ENCODE peak calls at places on chromosomes 7 and 10, in seven cellular contexts. S is stomach, T is SK-N-SH, I is HepG2, L is transverse colon, P is GM12891, K is Panc1. J is an unnamed sample.

GRCh38 chr7:108570146-108570755 is 577 bp downstream of the DNAJB9 start:
- DNase-seq in P (peak; percentile 5), T (peak; percentile 64), S (peak; percentile 55), L (peak; percentile 70), K (no peak), I (peak; percentile 44), J (no peak)

GRCh38 chr7:101608772-101609713 is 20.1 kb downstream of the MYL10 start:
- DNase-seq in S (peak; percentile 91), T (no peak), K (no peak), L (peak; percentile 78), I (no peak), P (no peak), J (no peak)

GRCh38 chr7:92781117-92781720 is 55.2 kb downstream of the CDK6 start:
- DNase-seq in P (no peak), K (no peak), L (no peak), S (no peak), I (peak; percentile 63), T (peak; percentile 54), J (no peak)

GRCh38 chr7:26555971-26556830 is 264.5 kb downstream of the SNX10 start:
- DNase-seq in L (no peak), I (no peak), T (peak; percentile 39), S (no peak), P (no peak), K (no peak), J (no peak)

GRCh38 chr7:119761776-119762175 is 511.2 kb upstream of the KCND2 start:
- DNase-seq in P (no peak), T (no peak), K (no peak), I (no peak), L (no peak), S (no peak), J (no peak)

GRCh38 chr10:101011517-101012423 is 12.2 kb downstream of the LZTS2 start:
- DNase-seq in T (peak; percentile 58), L (no peak), I (peak; percentile 73), K (no peak), S (peak; percentile 66), P (no peak), J (no peak)

GRCh38 chr7:43039346-43039745 is 73.1 kb upstream of the HECW1 start:
- DNase-seq in T (no peak), S (no peak), L (no peak), K (no peak), P (no peak), I (no peak), J (no peak)

GRCh38 chr7:131161103-131161502 is 166.6 kb upstream of the MKLN1 start:
- DNase-seq in I (no peak), S (no peak), T (no peak), K (no peak), P (no peak), L (no peak), J (no peak)

GRCh38 chr10:121406823-121407545 is 191.3 kb downstream of the FGFR2 start:
- DNase-seq in L (no peak), P (no peak), T (no peak), I (no peak), S (no peak), K (no peak), J (peak; percentile 66)

GRCh38 chr10:70803768-70804423 is 11.9 kb upstream of the SGPL1 start:
- DNase-seq in I (no peak), L (no peak), S (peak; percentile 38), T (no peak), K (no peak), P (no peak), J (peak; percentile 78)

GRCh38 chr10:70508912-70509366 is 30.4 kb downstream of the PALD1 start:
- DNase-seq in I (no peak), S (peak; percentile 31), L (peak; percentile 50), K (no peak), T (peak; percentile 60), P (no peak), J (no peak)

GRCh38 chr7:1889556-1890181 is 219.6 kb downstream of the ELFN1 start:
- DNase-seq in T (no peak), L (no peak), P (no peak), K (no peak), I (no peak), S (no peak), J (no peak)

GRCh38 chr7:95365151-95365550 is 31.0 kb downstream of the PON3 start:
- DNase-seq in K (no peak), P (no peak), S (no peak), I (peak; percentile 10), T (no peak), L (no peak), J (no peak)

GRCh38 chr7:85866540-85866939 is 679.7 kb upstream of the SEMA3D start:
- DNase-seq in I (no peak), K (no peak), L (no peak), S (no peak), P (no peak), T (no peak), J (no peak)

GRCh38 chr7:26365077-26365896 is 73.6 kb downstream of the SNX10 start:
- DNase-seq in I (peak; percentile 65), T (peak; percentile 60), L (peak; percentile 57), K (peak; percentile 69), P (no peak), S (peak; percentile 41), J (no peak)

GRCh38 chr10:1050555-1050954 is 1.6 kb upstream of the IDI1 start:
- DNase-seq in L (peak; percentile 57), P (no peak), S (no peak), T (no peak), I (peak; percentile 75), K (no peak), J (no peak)

GRCh38 chr10:50216894-50217293 is 34.4 kb downstream of the ASAH2 start:
- DNase-seq in L (no peak), K (no peak), T (no peak), P (no peak), I (peak; percentile 46), S (no peak), J (no peak)

GRCh38 chr10:52644678-52645434 is 127.7 kb downstream of the MBL2 start:
- DNase-seq in L (peak; percentile 22), T (peak; percentile 25), I (peak; percentile 48), P (no peak), K (peak; percentile 28), S (peak; percentile 40), J (no peak)

GRCh38 chr7:152424348-152425108 is 11.3 kb downstream of the KMT2C start:
- DNase-seq in I (no peak), T (no peak), L (no peak), S (no peak), K (no peak), P (no peak), J (no peak)

GRCh38 chr10:71302874-71303568 is 16.0 kb upstream of the SLC29A3 start:
- DNase-seq in S (no peak), K (peak; percentile 24), T (peak; percentile 61), L (no peak), P (peak; percentile 53), I (peak; percentile 65), J (no peak)

GRCh38 chr7:37218956-37219355 is 229.7 kb downstream of the ELMO1 start:
- DNase-seq in L (no peak), T (no peak), P (no peak), S (no peak), K (no peak), I (no peak), J (no peak)

GRCh38 chr7:118087121-118087520 is 96.8 kb upstream of the LSM8 start:
- DNase-seq in P (no peak), I (no peak), K (no peak), S (no peak), T (no peak), L (no peak), J (no peak)

GRCh38 chr7:70417061-70417655 is 714.8 kb upstream of the GALNT17 start:
- DNase-seq in L (no peak), P (no peak), I (no peak), K (no peak), S (no peak), T (peak; percentile 41), J (no peak)

GRCh38 chr7:32069251-32069650 is 956 bp downstream of the PDE1C start:
- DNase-seq in L (no peak), P (no peak), T (no peak), I (no peak), S (no peak), K (no peak), J (no peak)

GRCh38 chr7:92567460-92567859 is 22.7 kb downstream of the FAM133B start:
- DNase-seq in I (no peak), T (no peak), P (no peak), L (no peak), S (no peak), K (peak; percentile 56), J (no peak)

GRCh38 chr10:48507933-48508830 is 96.7 kb downstream of the ARHGAP22 start:
- DNase-seq in T (no peak), P (no peak), L (no peak), S (peak; percentile 29), I (no peak), K (no peak), J (no peak)

GRCh38 chr7:47991741-47992311 is 12.4 kb upstream of the HUS1 start:
- DNase-seq in P (peak; percentile 75), T (peak; percentile 59), S (peak; percentile 77), K (peak; percentile 75), L (peak; percentile 89), I (peak; percentile 63), J (peak; percentile 98)
- TF ChIP-seq POLR2AphosphoS5 in P (no peak), T (no peak), S (peak; percentile 6), K (peak; percentile 67), L (no peak), I (no peak), J (peak; percentile 42)

DNA sequence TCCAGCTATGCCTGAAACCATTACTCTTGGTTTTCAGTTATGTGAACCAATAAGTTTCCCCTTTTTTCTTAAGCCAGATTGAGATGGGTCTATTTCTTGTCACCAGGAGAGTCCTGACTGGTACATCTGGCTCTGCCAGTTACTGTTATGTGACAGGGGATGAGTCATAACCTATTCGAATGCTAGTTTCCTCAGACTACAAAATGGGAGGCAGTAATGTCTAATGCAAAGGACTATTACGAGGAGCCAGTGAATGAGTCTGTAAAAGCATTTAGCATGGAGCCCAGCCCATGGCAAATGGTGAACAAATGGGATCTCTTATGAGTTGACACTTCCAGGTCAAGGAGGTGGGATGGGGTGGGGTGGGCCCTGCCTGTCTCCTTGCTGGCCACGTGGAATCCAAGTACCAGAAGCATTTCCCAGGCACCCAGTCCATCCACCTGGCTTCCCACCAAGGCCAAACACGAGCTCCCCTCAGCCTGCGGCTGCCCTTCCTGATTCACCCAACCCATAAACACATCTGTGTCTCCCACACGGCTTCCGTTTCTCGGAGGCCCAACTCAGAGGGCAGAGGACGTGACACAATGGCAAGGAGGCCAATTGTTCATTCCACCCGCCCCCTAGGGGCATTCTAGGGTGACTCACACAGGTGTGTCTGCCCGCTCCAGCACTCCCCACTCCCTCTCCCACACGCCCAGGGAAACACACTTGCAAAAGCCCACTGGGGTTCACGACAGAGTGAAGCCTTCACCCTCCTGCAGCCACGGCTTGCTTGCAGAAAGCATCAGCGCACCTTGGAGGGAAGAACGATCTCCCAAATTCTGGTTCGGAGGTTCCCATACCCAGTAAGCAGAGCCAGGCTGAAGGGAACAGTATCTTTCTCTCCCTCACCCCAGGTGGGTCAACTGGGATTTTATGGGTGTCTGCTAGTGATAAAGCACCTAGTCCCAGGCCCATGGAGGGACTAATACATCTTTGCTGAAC is 109.8 kb downstream of the SH3PXD2A start:
- DNase-seq in K (no peak), S (no peak), T (no peak), P (no peak), I (no peak), L (peak; percentile 28), J (no peak)
- TF ChIP-seq POLR2AphosphoS5 in K (no peak), S (no peak), T (no peak), P (no peak), I (no peak), L (no peak), J (no peak)

GRCh38 chr10:75611972-75612331 is 180.5 kb downstream of the LRMDA start:
- DNase-seq in T (no peak), L (no peak), P (no peak), I (no peak), S (no peak), K (no peak), J (no peak)
- TF ChIP-seq POLR2AphosphoS5 in T (no peak), L (no peak), P (no peak), I (no peak), S (no peak), K (no peak), J (no peak)

GRCh38 chr10:124917939-124918830 is 23.7 kb upstream of the ZRANB1 start:
- DNase-seq in I (no peak), T (no peak), K (no peak), S (no peak), L (no peak), P (no peak), J (no peak)
- TF ChIP-seq POLR2AphosphoS5 in I (no peak), T (no peak), K (no peak), S (no peak), L (no peak), P (no peak), J (no peak)

J was measured in esophagus muscularis mucosa.